ENCODE peak calls at places on chromosomes 7 and 10, in four cellular contexts. E is HCT116, S is transverse colon, B is GM23338. F is an unnamed sample.

GRCh38 chr7:28346972-28347371 is 65.3 kb upstream of the CREB5 start:
- DNase-seq in B (no peak), S (no peak), E (no peak), F (no peak)

GRCh38 chr7:45055016-45055415 is 33.8 kb downstream of the NACAD start:
- DNase-seq in B (no peak), S (no peak), E (no peak), F (no peak)

GRCh38 chr10:79104264-79104954 is 35.6 kb downstream of the ZMIZ1 start:
- DNase-seq in E (no peak), S (no peak), B (no peak), F (no peak)

GRCh38 chr7:130393799-130394411 is 13.6 kb downstream of the CPA1 start:
- DNase-seq in E (no peak), B (no peak), S (no peak), F (no peak)

GRCh38 chr7:16817536-16817935 is 12.7 kb upstream of the AGR2 start:
- DNase-seq in E (no peak), S (no peak), B (no peak), F (no peak)

GRCh38 chr10:27153325-27153724 is 859 bp downstream of the YME1L1 start:
- DNase-seq in S (no peak), B (no peak), E (no peak), F (no peak)

GRCh38 chr7:138875794-138876193 is 77.8 kb upstream of the ATP6V0A4 start:
- DNase-seq in B (no peak), E (no peak), S (no peak), F (no peak)

GRCh38 chr10:127913368-127913759 is 6.5 kb downstream of the PTPRE start:
- DNase-seq in B (no peak), S (no peak), E (no peak), F (no peak)

GRCh38 chr10:36888925-36889573 is 236.3 kb upstream of the ANKRD30A start:
- DNase-seq in S (peak; percentile 13), B (peak; percentile 74), E (peak; percentile 8), F (no peak)

GRCh38 chr10:839550-840205 is 91.8 kb downstream of the LARP4B start:
- DNase-seq in S (no peak), E (no peak), B (no peak), F (no peak)

GRCh38 chr7:1458676-1459511 is at the start of gene MICALL2:
- DNase-seq in B (no peak), E (peak; percentile 54), S (peak; percentile 83), F (no peak)

GRCh38 chr7:11758627-11759111 is 73.3 kb downstream of the THSD7A start:
- DNase-seq in B (no peak), E (no peak), S (no peak), F (no peak)
- H3K4me3 ChIP-seq in B (no peak overlapping the region), E (no peak overlapping the region), S (no peak overlapping the region), F (no peak overlapping the region)

DNA sequence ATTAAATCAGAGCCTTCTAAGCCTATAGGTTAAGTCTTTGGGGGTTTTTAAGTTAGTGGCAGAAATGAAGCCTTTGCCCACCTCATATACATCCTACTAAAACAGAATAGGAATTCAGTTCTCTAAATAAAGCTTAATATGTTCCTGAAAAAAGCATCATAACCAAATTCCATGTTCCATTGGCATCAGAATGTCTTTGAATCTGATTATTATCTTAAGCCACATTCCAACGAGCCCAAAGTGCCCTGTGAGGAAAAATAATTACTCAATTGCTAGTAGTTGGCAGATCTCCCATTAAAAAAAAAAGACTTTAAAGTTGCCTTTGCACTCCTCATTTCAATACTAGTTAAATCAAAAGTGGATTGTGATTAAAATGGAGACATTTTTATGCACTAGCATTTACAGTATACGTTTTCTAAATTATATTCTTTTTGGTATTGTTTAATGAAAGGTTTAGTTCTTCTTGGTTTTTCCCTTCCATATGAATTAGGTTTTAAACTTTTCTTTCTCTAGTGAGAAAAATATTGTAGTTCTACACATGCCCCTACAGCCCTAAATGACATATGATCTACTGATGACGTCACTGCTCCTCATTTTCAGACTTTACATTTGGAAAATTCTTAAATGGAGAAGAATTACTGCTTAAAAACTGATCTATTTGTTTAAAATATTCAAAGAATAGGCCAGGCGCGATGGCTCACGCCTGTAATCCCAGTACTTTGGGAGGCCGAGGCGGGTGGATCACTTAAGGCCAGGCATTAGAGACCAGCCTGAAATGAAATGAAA is 54.3 kb upstream of the CABCOCO1 start:
- DNase-seq in S (no peak), E (no peak), B (no peak), F (peak; percentile 30)
- TF ChIP-seq POLR2AphosphoS5 in S (no peak), E (no peak), B (no peak), F (no peak)

DNA sequence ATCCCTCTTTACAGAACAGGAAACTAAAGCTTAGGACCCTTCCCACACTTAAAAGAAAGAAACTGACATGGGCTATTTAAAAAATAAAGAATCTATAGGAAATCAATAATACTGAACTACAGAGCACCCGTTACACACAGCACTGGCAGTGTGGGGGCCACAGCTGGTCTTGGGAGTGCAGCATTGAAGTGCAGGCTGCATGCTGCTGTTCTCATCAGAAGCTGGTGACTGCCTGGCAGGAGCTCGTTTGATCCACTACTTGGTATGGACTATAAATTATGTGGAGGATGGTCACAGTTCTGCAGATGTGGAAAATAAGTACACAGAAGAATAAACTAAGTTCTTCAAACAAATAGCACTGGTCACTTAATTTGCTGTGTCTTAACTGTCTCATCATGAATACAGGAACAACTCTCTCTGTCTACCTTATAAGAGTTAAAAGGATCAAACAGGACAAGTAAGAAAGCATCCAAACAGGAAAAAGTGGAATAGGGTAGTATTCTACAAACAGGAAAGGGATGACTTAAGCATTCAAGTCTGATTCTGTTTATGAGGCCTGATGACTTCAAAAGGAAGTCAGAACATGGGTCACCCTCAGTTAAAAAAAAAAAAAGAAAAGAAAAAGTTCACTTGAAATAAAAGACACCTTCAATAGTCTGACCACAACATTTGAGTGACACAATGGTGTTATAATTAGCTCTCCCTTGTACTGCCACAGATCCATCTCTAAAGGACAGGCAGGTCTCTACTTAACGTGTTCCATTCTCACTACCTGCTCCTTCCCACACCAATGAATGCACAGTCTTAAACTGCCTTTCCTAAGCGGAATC is 21.0 kb downstream of the DOCK4 start:
- DNase-seq in E (no peak), S (no peak), B (no peak), F (no peak)
- H3K4me3 ChIP-seq in E (no peak overlapping the region), S (no peak overlapping the region), B (no peak overlapping the region), F (no peak overlapping the region)

DNA sequence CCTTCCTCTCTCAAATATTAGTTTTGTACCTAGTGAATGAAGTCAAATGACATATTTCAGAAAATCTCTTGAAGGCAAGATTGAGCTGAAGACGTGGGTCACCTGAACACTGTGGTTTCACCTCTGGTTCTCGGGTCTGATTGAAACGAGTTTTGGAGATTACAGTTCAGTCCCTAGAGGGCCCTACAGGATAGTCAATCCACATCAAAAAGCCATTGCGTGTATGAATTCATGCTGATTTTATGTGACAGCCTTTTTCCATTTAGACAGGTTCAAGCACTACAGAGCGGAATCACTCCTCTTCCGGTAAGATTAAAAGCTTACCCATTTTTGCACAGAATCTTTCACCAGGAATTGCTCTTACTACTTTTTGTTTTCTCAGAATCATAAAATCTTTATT is 62.2 kb downstream of the VIM start:
- DNase-seq in E (peak; percentile 50), B (peak; percentile 52), S (no peak), F (no peak)
- TF ChIP-seq POLR2AphosphoS5 in E (no peak), B (no peak), S (no peak), F (no peak)

GRCh38 chr10:21757601-21757901 is 223.5 kb downstream of the MLLT10 start:
- DNase-seq in S (no peak), B (no peak), E (no peak), F (no peak)

GRCh38 chr10:21759232-21759631 is 225.2 kb downstream of the MLLT10 start:
- DNase-seq in E (no peak), B (no peak), S (no peak), F (no peak)

GRCh38 chr10:21758239-21758638 is 224.2 kb downstream of the MLLT10 start:
- DNase-seq in S (no peak), E (no peak), B (no peak), F (peak; percentile 22)

GRCh38 chr10:21758671-21759070 is 224.6 kb downstream of the MLLT10 start:
- DNase-seq in S (no peak), B (no peak), E (no peak), F (no peak)

GRCh38 chr10:21756707-21757600 is 222.9 kb downstream of the MLLT10 start:
- DNase-seq in E (no peak), S (no peak), B (no peak), F (no peak)
- H3K4me3 ChIP-seq in E (no peak overlapping the region), S (no peak overlapping the region), B (no peak overlapping the region), F (no peak overlapping the region)

F was measured in SK-N-MC.